ENCODE peak calls at places on chromosomes 5 and 9, in nine cellular contexts. E is epithelial cell of esophagus, B is choroid plexus epithelial cell, O is transverse colon, T is HCEC 1CT, J is GM19239, Q is left ventricle myocardium inferior, S is mesothelial cell of epicardium, X is left lobe of liver. C is an unnamed sample.

GRCh38 chr5:157148734-157149615 is 6.3 kb upstream of the MED7 start:
- DNase-seq in E (peak; percentile 72), X (peak; percentile 52), B (peak; percentile 83), O (peak; percentile 72), J (peak; percentile 41), Q (no peak), S (peak; percentile 27), T (peak; percentile 50), C (peak; percentile 69)

GRCh38 chr9:93954436-93955355 is at the start of gene BARX1:
- DNase-seq in O (no peak), X (no peak), B (no peak), T (no peak), S (no peak), Q (no peak), J (no peak), E (no peak), C (no peak)

GRCh38 chr9:19816769-19817168 is 27.9 kb upstream of the SLC24A2 start:
- DNase-seq in J (no peak), E (no peak), Q (no peak), B (no peak), S (no peak), X (no peak), O (no peak), T (no peak), C (no peak)

GRCh38 chr5:160441352-160441781 is 19.7 kb downstream of the PTTG1 start:
- DNase-seq in E (peak; percentile 51), B (no peak), O (no peak), T (no peak), Q (no peak), J (no peak), X (no peak), S (no peak), C (no peak)

GRCh38 chr9:134624827-134625181 is 16.8 kb upstream of the COL5A1 start:
- DNase-seq in T (peak; percentile 45), J (no peak), O (no peak), B (peak; percentile 78), Q (no peak), X (no peak), E (peak; percentile 3), S (no peak), C (peak; percentile 86)

GRCh38 chr5:127568166-127568565 is 50.7 kb downstream of the PRRC1 start:
- DNase-seq in S (no peak), Q (no peak), E (no peak), B (no peak), X (no peak), T (no peak), O (no peak), J (no peak), C (no peak)

GRCh38 chr9:38003230-38003629 is 65.8 kb downstream of the SHB start:
- DNase-seq in B (no peak), X (no peak), Q (no peak), O (no peak), E (no peak), J (no peak), S (no peak), T (no peak), C (no peak)

GRCh38 chr9:118529210-118529609 is 825.0 kb downstream of the TLR4 start:
- DNase-seq in S (no peak), B (peak; percentile 71), Q (no peak), X (no peak), J (no peak), T (peak; percentile 71), E (peak; percentile 40), O (no peak), C (peak; percentile 30)

GRCh38 chr5:145130996-145131395 is 704.1 kb downstream of the PRELID2 start:
- DNase-seq in B (no peak), X (no peak), E (no peak), Q (no peak), O (no peak), S (no peak), J (no peak), T (no peak), C (no peak)